ENCODE peak calls at places on chromosomes 5 and 9, in seven cellular contexts. One of them, this sample, is unnamed.

GRCh38 chr9:13971415-13971814 is 342.5 kb downstream of the NFIB start:
- DNase-seq in epithelial cell of esophagus: no peak
- DNase-seq in body of pancreas: no peak
- DNase-seq in endothelial cell of umbilical vein: no peak
- DNase-seq in heart right ventricle: no peak
- DNase-seq in BJ: no peak
- DNase-seq in astrocyte of the spinal cord: no peak
- DNase-seq in this sample: no peak

GRCh38 chr5:87231037-87231808 is 36.5 kb upstream of the RASA1 start:
- DNase-seq in epithelial cell of esophagus: no peak
- DNase-seq in body of pancreas: no peak
- DNase-seq in endothelial cell of umbilical vein: no peak
- DNase-seq in heart right ventricle: no peak
- DNase-seq in BJ: no peak
- DNase-seq in astrocyte of the spinal cord: no peak
- DNase-seq in this sample: no peak

GRCh38 chr5:137619191-137619870 is 116.6 kb downstream of the KLHL3 start:
- DNase-seq in epithelial cell of esophagus: peak
- DNase-seq in body of pancreas: peak
- DNase-seq in endothelial cell of umbilical vein: no peak
- DNase-seq in heart right ventricle: peak
- DNase-seq in BJ: peak
- DNase-seq in astrocyte of the spinal cord: peak
- DNase-seq in this sample: peak

GRCh38 chr9:503881-504852 is 289.5 kb downstream of the DOCK8 start:
- DNase-seq in epithelial cell of esophagus: peak
- DNase-seq in body of pancreas: peak
- DNase-seq in endothelial cell of umbilical vein: peak
- DNase-seq in heart right ventricle: peak
- DNase-seq in BJ: no peak
- DNase-seq in astrocyte of the spinal cord: peak
- DNase-seq in this sample: peak

GRCh38 chr5:156438076-156438475 is 111.1 kb downstream of the SGCD start:
- DNase-seq in epithelial cell of esophagus: no peak
- DNase-seq in body of pancreas: no peak
- DNase-seq in endothelial cell of umbilical vein: no peak
- DNase-seq in heart right ventricle: no peak
- DNase-seq in BJ: no peak
- DNase-seq in astrocyte of the spinal cord: no peak
- DNase-seq in this sample: no peak

GRCh38 chr9:2662496-2662895 is 40.9 kb downstream of the VLDLR start:
- DNase-seq in epithelial cell of esophagus: peak
- DNase-seq in body of pancreas: peak
- DNase-seq in endothelial cell of umbilical vein: no peak
- DNase-seq in heart right ventricle: no peak
- DNase-seq in BJ: no peak
- DNase-seq in astrocyte of the spinal cord: no peak
- DNase-seq in this sample: no peak

GRCh38 chr5:111584651-111585050 is 72.3 kb upstream of the STARD4 start:
- DNase-seq in epithelial cell of esophagus: peak
- DNase-seq in body of pancreas: no peak
- DNase-seq in endothelial cell of umbilical vein: peak
- DNase-seq in heart right ventricle: no peak
- DNase-seq in BJ: no peak
- DNase-seq in astrocyte of the spinal cord: peak
- DNase-seq in this sample: no peak

GRCh38 chr9:82736126-82736525 is 326.8 kb downstream of the RASEF start:
- DNase-seq in epithelial cell of esophagus: no peak
- DNase-seq in body of pancreas: no peak
- DNase-seq in endothelial cell of umbilical vein: no peak
- DNase-seq in heart right ventricle: no peak
- DNase-seq in BJ: no peak
- DNase-seq in astrocyte of the spinal cord: no peak
- DNase-seq in this sample: no peak

GRCh38 chr5:172356527-172356926 is 73.0 kb upstream of the UBTD2 start:
- DNase-seq in epithelial cell of esophagus: no peak
- DNase-seq in body of pancreas: no peak
- DNase-seq in endothelial cell of umbilical vein: no peak
- DNase-seq in heart right ventricle: no peak
- DNase-seq in BJ: no peak
- DNase-seq in astrocyte of the spinal cord: no peak
- DNase-seq in this sample: no peak

GRCh38 chr5:81450940-81451339 is 57.0 kb upstream of the ACOT12 start:
- DNase-seq in epithelial cell of esophagus: peak
- DNase-seq in body of pancreas: no peak
- DNase-seq in endothelial cell of umbilical vein: peak
- DNase-seq in heart right ventricle: no peak
- DNase-seq in BJ: no peak
- DNase-seq in astrocyte of the spinal cord: peak
- DNase-seq in this sample: no peak

GRCh38 chr9:79189511-79189924 is 382.2 kb upstream of the TLE4 start:
- DNase-seq in epithelial cell of esophagus: no peak
- DNase-seq in body of pancreas: no peak
- DNase-seq in endothelial cell of umbilical vein: no peak
- DNase-seq in heart right ventricle: no peak
- DNase-seq in BJ: no peak
- DNase-seq in astrocyte of the spinal cord: peak
- DNase-seq in this sample: no peak

GRCh38 chr5:54398191-54398590 is 57.3 kb upstream of the HSPB3 start:
- DNase-seq in epithelial cell of esophagus: no peak
- DNase-seq in body of pancreas: no peak
- DNase-seq in endothelial cell of umbilical vein: no peak
- DNase-seq in heart right ventricle: no peak
- DNase-seq in BJ: no peak
- DNase-seq in astrocyte of the spinal cord: no peak
- DNase-seq in this sample: no peak

GRCh38 chr5:127899214-127899610 is 184.4 kb upstream of the SLC12A2 start:
- DNase-seq in epithelial cell of esophagus: no peak
- DNase-seq in body of pancreas: no peak
- DNase-seq in endothelial cell of umbilical vein: no peak
- DNase-seq in heart right ventricle: no peak
- DNase-seq in BJ: no peak
- DNase-seq in astrocyte of the spinal cord: no peak
- DNase-seq in this sample: no peak

GRCh38 chr9:34809504-34810186 is 99.7 kb upstream of the CCL21 start:
- DNase-seq in epithelial cell of esophagus: peak
- DNase-seq in body of pancreas: peak
- DNase-seq in endothelial cell of umbilical vein: peak
- DNase-seq in heart right ventricle: peak
- DNase-seq in BJ: no peak
- DNase-seq in astrocyte of the spinal cord: no peak
- DNase-seq in this sample: no peak

GRCh38 chr9:85978496-85978895 is 37.5 kb downstream of the NAA35 start:
- DNase-seq in epithelial cell of esophagus: no peak
- DNase-seq in body of pancreas: no peak
- DNase-seq in endothelial cell of umbilical vein: no peak
- DNase-seq in heart right ventricle: no peak
- DNase-seq in BJ: no peak
- DNase-seq in astrocyte of the spinal cord: no peak
- DNase-seq in this sample: no peak

GRCh38 chr5:124806026-124806856 is 59.8 kb upstream of the ZNF608 start:
- DNase-seq in epithelial cell of esophagus: peak
- DNase-seq in body of pancreas: peak
- DNase-seq in endothelial cell of umbilical vein: peak
- DNase-seq in heart right ventricle: peak
- DNase-seq in BJ: no peak
- DNase-seq in astrocyte of the spinal cord: peak
- DNase-seq in this sample: peak

GRCh38 chr5:124252094-124252750 is 494.2 kb downstream of the ZNF608 start:
- DNase-seq in epithelial cell of esophagus: no peak
- DNase-seq in body of pancreas: no peak
- DNase-seq in endothelial cell of umbilical vein: no peak
- DNase-seq in heart right ventricle: no peak
- DNase-seq in BJ: no peak
- DNase-seq in astrocyte of the spinal cord: peak
- DNase-seq in this sample: no peak

GRCh38 chr5:14029185-14029584 is 84.7 kb upstream of the DNAH5 start:
- DNase-seq in epithelial cell of esophagus: peak
- DNase-seq in body of pancreas: no peak
- DNase-seq in endothelial cell of umbilical vein: no peak
- DNase-seq in heart right ventricle: no peak
- DNase-seq in BJ: no peak
- DNase-seq in astrocyte of the spinal cord: no peak
- DNase-seq in this sample: peak

GRCh38 chr9:37302277-37302676 is 120.2 kb upstream of the GRHPR start:
- DNase-seq in epithelial cell of esophagus: no peak
- DNase-seq in body of pancreas: no peak
- DNase-seq in endothelial cell of umbilical vein: no peak
- DNase-seq in heart right ventricle: no peak
- DNase-seq in BJ: no peak
- DNase-seq in astrocyte of the spinal cord: no peak
- DNase-seq in this sample: no peak

GRCh38 chr9:124008307-124008854 is 3.2 kb upstream of the LHX2 start:
- DNase-seq in epithelial cell of esophagus: peak
- DNase-seq in body of pancreas: no peak
- DNase-seq in endothelial cell of umbilical vein: no peak
- DNase-seq in heart right ventricle: no peak
- DNase-seq in BJ: no peak
- DNase-seq in astrocyte of the spinal cord: no peak
- DNase-seq in this sample: no peak

GRCh38 chr9:17075758-17076485 is 58.9 kb upstream of the CNTLN start:
- DNase-seq in epithelial cell of esophagus: no peak
- DNase-seq in body of pancreas: no peak
- DNase-seq in endothelial cell of umbilical vein: no peak
- DNase-seq in heart right ventricle: no peak
- DNase-seq in BJ: no peak
- DNase-seq in astrocyte of the spinal cord: no peak
- DNase-seq in this sample: no peak

GRCh38 chr5:83473344-83474169 is 2.0 kb downstream of the VCAN start:
- DNase-seq in epithelial cell of esophagus: peak
- DNase-seq in body of pancreas: peak
- DNase-seq in endothelial cell of umbilical vein: peak
- DNase-seq in heart right ventricle: peak
- DNase-seq in BJ: peak
- DNase-seq in astrocyte of the spinal cord: peak
- DNase-seq in this sample: peak

GRCh38 chr5:153807796-153808195 is 230.9 kb downstream of the FAM114A2 start:
- DNase-seq in epithelial cell of esophagus: no peak
- DNase-seq in body of pancreas: no peak
- DNase-seq in endothelial cell of umbilical vein: no peak
- DNase-seq in heart right ventricle: no peak
- DNase-seq in BJ: no peak
- DNase-seq in astrocyte of the spinal cord: no peak
- DNase-seq in this sample: no peak

DNA sequence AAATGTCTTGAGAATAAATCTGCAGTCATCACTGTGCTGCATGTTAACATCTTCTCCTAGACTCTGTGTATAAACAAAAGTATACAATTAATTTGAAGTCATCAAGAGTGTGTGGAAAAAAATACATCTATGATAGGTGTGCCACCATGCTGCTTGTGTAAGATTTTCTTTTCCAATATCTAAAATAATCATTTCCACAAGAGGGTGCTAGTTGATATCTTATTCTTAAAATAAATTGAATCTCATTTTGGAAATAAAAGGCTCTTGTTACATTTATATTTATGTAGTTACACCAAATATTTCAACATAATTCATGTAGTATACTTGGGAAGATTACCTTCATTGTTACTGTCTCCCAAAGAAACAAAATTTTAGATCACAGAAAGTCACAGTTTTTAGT is 14.1 kb upstream of the MOCS2 start:
- DNase-seq in epithelial cell of esophagus: peak
- DNase-seq in body of pancreas: no peak
- DNase-seq in endothelial cell of umbilical vein: peak
- DNase-seq in heart right ventricle: no peak
- DNase-seq in BJ: no peak
- DNase-seq in astrocyte of the spinal cord: peak
- DNase-seq in this sample: no peak
- TF ChIP-seq CTCF in epithelial cell of esophagus: no peak
- TF ChIP-seq CTCF in body of pancreas: no peak
- TF ChIP-seq CTCF in endothelial cell of umbilical vein: no peak
- TF ChIP-seq CTCF in heart right ventricle: peak
- TF ChIP-seq CTCF in BJ: no peak
- TF ChIP-seq CTCF in astrocyte of the spinal cord: no peak
- TF ChIP-seq CTCF in this sample: peak

DNA sequence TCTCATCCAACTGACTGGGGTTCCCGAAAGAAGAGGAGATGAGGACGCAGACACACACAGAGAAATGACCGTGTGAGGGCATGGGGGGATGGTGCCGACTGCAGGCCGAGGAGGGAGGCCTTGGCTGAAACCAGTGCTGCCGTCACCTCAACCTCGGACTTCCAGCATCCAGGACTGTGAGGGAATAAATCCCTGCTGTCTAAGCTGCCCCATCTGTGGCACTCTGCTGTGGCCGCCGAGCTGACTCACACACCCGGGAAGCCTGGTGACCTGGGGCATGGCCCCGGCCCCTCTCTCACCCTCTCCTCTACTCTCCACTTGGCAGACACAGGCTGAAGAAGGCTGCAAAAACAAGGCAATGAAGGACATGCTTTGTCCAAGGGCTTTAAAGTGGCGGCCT is 4.4 kb upstream of the COL5A1 start:
- DNase-seq in epithelial cell of esophagus: no peak
- DNase-seq in body of pancreas: no peak
- DNase-seq in endothelial cell of umbilical vein: no peak
- DNase-seq in heart right ventricle: no peak
- DNase-seq in BJ: no peak
- DNase-seq in astrocyte of the spinal cord: peak
- DNase-seq in this sample: no peak
- TF ChIP-seq CTCF in epithelial cell of esophagus: no peak
- TF ChIP-seq CTCF in body of pancreas: no peak
- TF ChIP-seq CTCF in endothelial cell of umbilical vein: no peak
- TF ChIP-seq CTCF in heart right ventricle: no peak
- TF ChIP-seq CTCF in BJ: no peak
- TF ChIP-seq CTCF in astrocyte of the spinal cord: peak
- TF ChIP-seq CTCF in this sample: peak

DNA sequence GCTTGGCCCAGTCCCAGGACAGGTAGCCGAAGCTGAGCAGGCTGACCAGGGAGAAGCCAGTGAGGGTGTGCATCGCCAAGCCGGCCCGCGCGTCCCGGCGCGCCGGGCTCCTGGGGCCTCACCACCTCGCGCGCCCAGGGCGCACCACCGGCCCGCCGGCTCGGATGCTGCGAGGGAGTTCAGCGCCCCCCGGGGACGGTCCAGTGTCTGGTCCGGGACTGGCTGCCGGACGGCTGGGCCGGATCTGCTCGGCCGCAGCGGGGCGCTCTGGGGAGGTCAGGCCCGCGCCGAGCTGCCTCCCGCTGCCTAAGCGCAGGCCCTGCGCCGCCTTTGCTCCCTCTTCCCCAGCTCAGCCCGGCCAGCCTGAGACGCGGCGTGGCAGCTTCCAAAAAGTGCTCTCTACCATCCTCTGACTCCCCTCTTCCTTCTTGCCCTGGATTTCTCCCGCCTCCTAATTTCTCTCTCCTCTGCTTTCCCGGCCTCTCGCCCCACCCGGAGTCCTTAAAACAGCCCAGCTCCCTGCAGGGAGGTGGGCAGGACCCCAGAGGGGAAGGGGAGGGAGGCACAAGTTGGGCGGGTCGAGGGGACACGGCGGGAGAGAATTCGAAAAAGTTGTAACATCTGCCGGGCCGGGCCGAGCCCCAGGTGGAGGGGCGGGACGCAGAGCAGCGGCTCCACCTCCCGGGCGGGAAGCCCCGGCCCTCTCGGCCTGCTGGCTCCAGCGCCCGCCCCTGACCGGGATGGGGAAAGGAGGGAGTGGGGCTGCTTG is at the start of gene ARSI:
- DNase-seq in epithelial cell of esophagus: peak
- DNase-seq in body of pancreas: peak
- DNase-seq in endothelial cell of umbilical vein: no peak
- DNase-seq in heart right ventricle: peak
- DNase-seq in BJ: no peak
- DNase-seq in astrocyte of the spinal cord: peak
- DNase-seq in this sample: no peak
- TF ChIP-seq CTCF in epithelial cell of esophagus: peak
- TF ChIP-seq CTCF in body of pancreas: no peak
- TF ChIP-seq CTCF in endothelial cell of umbilical vein: peak
- TF ChIP-seq CTCF in heart right ventricle: peak
- TF ChIP-seq CTCF in BJ: peak
- TF ChIP-seq CTCF in astrocyte of the spinal cord: peak
- TF ChIP-seq CTCF in this sample: peak

GRCh38 chr9:113355197-113355596 is 5.9 kb downstream of the BSPRY start:
- DNase-seq in epithelial cell of esophagus: no peak
- DNase-seq in body of pancreas: no peak
- DNase-seq in endothelial cell of umbilical vein: no peak
- DNase-seq in heart right ventricle: no peak
- DNase-seq in BJ: no peak
- DNase-seq in astrocyte of the spinal cord: peak
- DNase-seq in this sample: no peak
- TF ChIP-seq CTCF in epithelial cell of esophagus: no peak
- TF ChIP-seq CTCF in body of pancreas: no peak
- TF ChIP-seq CTCF in endothelial cell of umbilical vein: peak
- TF ChIP-seq CTCF in heart right ventricle: no peak
- TF ChIP-seq CTCF in BJ: peak
- TF ChIP-seq CTCF in astrocyte of the spinal cord: peak
- TF ChIP-seq CTCF in this sample: no peak